ENCODE peak calls at places on chromosome 20, in five cellular contexts. O is HCT116, J is H1, X is K562, P is HepG2. V is an unnamed sample.

GRCh38 chr20:9884061-9884460 is 45.2 kb upstream of the PAK5 start:
- DNase-seq in O (no peak), J (no peak), X (no peak), P (no peak), V (no peak)

GRCh38 chr20:63441777-63442493 is 30.5 kb downstream of the KCNQ2 start:
- DNase-seq in O (peak), J (no peak), X (peak), P (peak), V (peak)

GRCh38 chr20:10547276-10548114 is 112.4 kb downstream of the SLX4IP start:
- DNase-seq in O (no peak), J (no peak), X (no peak), P (no peak), V (no peak)

GRCh38 chr20:60055740-60056139 is 97.5 kb downstream of the CDH26 start:
- DNase-seq in O (no peak), J (no peak), X (no peak), P (no peak), V (no peak)

GRCh38 chr20:37524221-37524700 is 3.2 kb downstream of the NNAT start:
- DNase-seq in O (no peak), J (no peak), X (no peak), P (no peak), V (no peak)

GRCh38 chr20:62795023-62795761 is 1.1 kb upstream of the MRGBP start:
- DNase-seq in O (no peak), J (no peak), X (peak), P (peak), V (no peak)

GRCh38 chr20:573414-574296 is 30.1 kb upstream of the CSNK2A1 start:
- DNase-seq in O (no peak), J (no peak), X (no peak), P (no peak), V (no peak)

GRCh38 chr20:33477386-33478234 is 12.3 kb upstream of the CBFA2T2 start:
- DNase-seq in O (no peak), J (no peak), X (no peak), P (no peak), V (no peak)

GRCh38 chr20:40763646-40764295 is 74.7 kb upstream of the MAFB start:
- DNase-seq in O (no peak), J (no peak), X (no peak), P (no peak), V (no peak)

GRCh38 chr20:61748376-61748775 is 317.3 kb downstream of the TAF4 start:
- DNase-seq in O (no peak), J (no peak), X (no peak), P (no peak), V (no peak)

GRCh38 chr20:43975096-43975768 is 60.6 kb downstream of the TOX2 start:
- DNase-seq in O (peak), J (no peak), X (no peak), P (no peak), V (no peak)
- TF ChIP-seq YY1 in O (no peak), J (no peak), X (no peak), P (no peak), V (no peak)

GRCh38 chr20:53824779-53825178 is 231.1 kb upstream of the ZNF217 start:
- DNase-seq in O (no peak), J (no peak), X (no peak), P (no peak), V (no peak)
- TF ChIP-seq YY1 in O (no peak), J (no peak), X (no peak), P (no peak), V (no peak)

DNA sequence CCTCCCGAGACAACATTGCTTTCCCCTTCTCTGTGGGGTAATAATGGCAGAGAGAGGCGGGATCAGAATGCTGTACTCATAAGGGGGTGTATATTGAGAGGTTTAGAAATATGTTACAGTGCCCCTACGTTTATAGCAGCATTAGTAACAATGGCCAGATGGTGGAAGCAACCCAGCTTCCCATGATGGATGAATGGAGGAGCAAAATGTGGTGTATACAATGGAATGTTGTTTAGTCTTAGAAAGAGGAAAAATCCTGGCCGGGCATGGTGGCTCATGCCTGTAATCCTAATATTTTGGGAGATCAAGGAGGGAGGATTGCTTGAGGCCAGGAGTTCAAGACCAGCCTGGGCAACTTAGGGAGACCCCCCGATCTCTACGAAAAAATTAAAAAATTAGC is 12.9 kb downstream of the BANF2 start:
- DNase-seq in O (no peak), J (no peak), X (no peak), P (no peak), V (no peak)
- TF ChIP-seq YY1 in O (no peak), J (no peak), X (no peak), P (no peak), V (no peak)

GRCh38 chr20:47719625-47720024 is 65.7 kb downstream of the SULF2 start:
- DNase-seq in O (no peak), J (no peak), X (no peak), P (no peak), V (no peak)
- TF ChIP-seq YY1 in O (no peak), J (no peak), X (no peak), P (no peak), V (no peak)

DNA sequence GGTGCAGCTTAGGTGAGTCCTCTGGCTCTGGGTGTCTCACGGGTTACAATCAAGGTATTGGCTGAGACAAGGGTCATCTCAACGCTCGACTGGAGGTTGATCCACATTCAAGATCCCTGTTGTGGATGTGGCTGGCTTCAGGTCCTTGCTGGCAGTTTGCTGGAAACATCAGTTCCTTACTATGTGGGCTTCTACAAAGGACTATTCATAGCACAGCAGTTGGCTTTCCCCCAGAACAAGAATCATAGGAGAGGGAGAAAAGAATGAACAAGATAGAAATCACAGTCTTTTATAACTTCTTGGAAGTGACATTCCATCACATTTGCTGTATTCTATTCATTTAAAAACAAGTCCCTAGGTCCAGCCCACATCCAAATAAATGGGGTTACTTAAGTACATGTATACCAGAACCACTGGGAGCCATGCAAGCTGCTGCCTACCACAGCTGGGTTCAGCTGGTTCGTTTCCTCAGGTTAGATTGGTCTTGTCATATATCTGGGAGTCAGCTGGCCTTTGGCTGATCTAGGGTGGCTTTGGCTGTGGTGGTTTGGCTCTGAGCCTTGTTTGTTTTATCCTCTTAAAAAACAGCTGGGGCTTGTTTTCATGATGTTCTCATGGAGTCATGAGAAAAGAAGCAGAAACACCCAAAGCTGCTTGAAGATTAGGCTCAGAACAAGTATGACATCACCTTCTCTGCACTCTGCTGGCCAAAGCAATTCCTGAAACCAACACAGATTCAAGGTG is 433.2 kb upstream of the SPTLC3 start:
- DNase-seq in O (no peak), J (no peak), X (no peak), P (no peak), V (no peak)
- TF ChIP-seq YY1 in O (no peak), J (no peak), X (no peak), P (no peak), V (no peak)

GRCh38 chr20:47167846-47168245 is 188.7 kb downstream of the ZMYND8 start:
- DNase-seq in O (no peak), J (no peak), X (no peak), P (no peak), V (no peak)
- TF ChIP-seq YY1 in O (no peak), J (no peak), X (no peak), P (no peak), V (no peak)

V was measured in NT2/D1.